ENCODE peak calls at places on chromosome 6, in seven cellular contexts. M is HCT116, U is HepG2, V is endothelial cell of umbilical vein, R is GM12878, T is K562, K is H1. H is an unnamed sample. For H3K36me3, the result is how much of the 10 kb centered on the place peaks cover.

GRCh38 chr6:79686698-79687309 is 55.7 kb downstream of the SH3BGRL2 start:
- DNase-seq in M (no peak), U (no peak), V (no peak), R (no peak), T (no peak), K (no peak), H (no peak)

GRCh38 chr6:143772110-143772509 is 71.0 kb upstream of the LTV1 start:
- DNase-seq in M (no peak), U (no peak), V (no peak), R (no peak), T (no peak), K (no peak), H (no peak)

GRCh38 chr6:146598785-146599405 is at the start of gene ADGB:
- DNase-seq in M (no peak), U (peak), V (peak), R (no peak), T (peak), K (peak), H (no peak)

GRCh38 chr6:93416575-93417420 is 2.6 kb downstream of the EPHA7 start:
- DNase-seq in M (no peak), U (no peak), V (peak), R (no peak), T (no peak), K (no peak), H (no peak)

GRCh38 chr6:48111575-48111974 is 578 bp upstream of the PTCHD4 start:
- DNase-seq in M (no peak), U (no peak), V (no peak), R (no peak), T (no peak), K (no peak), H (no peak)

GRCh38 chr6:109449064-109449788 is 6.3 kb downstream of the MICAL1 start:
- DNase-seq in M (no peak), U (no peak), V (no peak), R (no peak), T (no peak), K (no peak), H (no peak)

GRCh38 chr6:149043476-149044130 is 273.9 kb upstream of the TAB2 start:
- DNase-seq in M (peak), U (peak), V (no peak), R (no peak), T (peak), K (peak), H (no peak)

GRCh38 chr6:15922510-15923307 is 206.2 kb upstream of the MYLIP start:
- DNase-seq in M (no peak), U (peak), V (peak), R (no peak), T (peak), K (no peak), H (no peak)

GRCh38 chr6:41917528-41917927 is 3.4 kb downstream of the MED20 start:
- DNase-seq in M (peak), U (no peak), V (peak), R (no peak), T (peak), K (no peak), H (no peak)

GRCh38 chr6:34546551-34547321 is 9.4 kb downstream of the SPDEF start:
- DNase-seq in M (no peak), U (no peak), V (peak), R (no peak), T (no peak), K (no peak), H (no peak)

GRCh38 chr6:129191275-129191674 is 308.3 kb downstream of the LAMA2 start:
- DNase-seq in M (no peak), U (no peak), V (no peak), R (no peak), T (no peak), K (no peak), H (no peak)

GRCh38 chr6:167401525-167402194 is 76.8 kb downstream of the TTLL2 start:
- DNase-seq in M (no peak), U (no peak), V (no peak), R (no peak), T (no peak), K (no peak), H (no peak)

GRCh38 chr6:167523426-167523825 is 198.5 kb downstream of the TTLL2 start:
- DNase-seq in M (no peak), U (no peak), V (no peak), R (no peak), T (no peak), K (no peak), H (no peak)

GRCh38 chr6:166343157-166343502 is 785 bp upstream of the SFT2D1 start:
- DNase-seq in M (no peak), U (peak), V (no peak), R (peak), T (no peak), K (no peak), H (no peak)

GRCh38 chr6:20953019-20953418 is 418.8 kb downstream of the CDKAL1 start:
- DNase-seq in M (no peak), U (no peak), V (peak), R (no peak), T (no peak), K (no peak), H (no peak)

GRCh38 chr6:109349419-109349987 is 32.8 kb downstream of the CD164 start:
- DNase-seq in M (no peak), U (peak), V (peak), R (no peak), T (no peak), K (no peak), H (peak)

GRCh38 chr6:145749632-145750031 is 14.3 kb upstream of the EPM2A start:
- DNase-seq in M (no peak), U (peak), V (peak), R (no peak), T (no peak), K (no peak), H (no peak)

GRCh38 chr6:34792605-34793500 is 970 bp downstream of the BLTP3A start:
- DNase-seq in M (no peak), U (peak), V (peak), R (no peak), T (no peak), K (no peak), H (no peak)

GRCh38 chr6:143027058-143027457 is 33.6 kb upstream of the AIG1 start:
- DNase-seq in M (peak), U (peak), V (peak), R (no peak), T (no peak), K (peak), H (no peak)

GRCh38 chr6:116016846-116017545 is 43.7 kb downstream of the FRK start:
- DNase-seq in M (no peak), U (peak), V (peak), R (no peak), T (no peak), K (no peak), H (no peak)

GRCh38 chr6:64100702-64101101 is 465.1 kb downstream of the PHF3 start:
- DNase-seq in M (no peak), U (no peak), V (no peak), R (no peak), T (no peak), K (no peak), H (no peak)

GRCh38 chr6:25660512-25660911 is 8.5 kb downstream of the SCGN start:
- DNase-seq in M (peak), U (peak), V (peak), R (no peak), T (no peak), K (no peak), H (no peak)

GRCh38 chr6:46819561-46819960 is 26.4 kb downstream of the MEP1A start:
- DNase-seq in M (no peak), U (no peak), V (no peak), R (no peak), T (no peak), K (no peak), H (no peak)

GRCh38 chr6:703562-703961 is 10.6 kb upstream of the EXOC2 start:
- DNase-seq in M (no peak), U (no peak), V (peak), R (no peak), T (no peak), K (no peak), H (no peak)

GRCh38 chr6:90387826-90388225 is 91.2 kb upstream of the BACH2 start:
- DNase-seq in M (no peak), U (no peak), V (no peak), R (no peak), T (no peak), K (no peak), H (no peak)

GRCh38 chr6:148435386-148435785 is 92.7 kb downstream of the SASH1 start:
- DNase-seq in M (no peak), U (no peak), V (no peak), R (no peak), T (no peak), K (no peak), H (no peak)

DNA sequence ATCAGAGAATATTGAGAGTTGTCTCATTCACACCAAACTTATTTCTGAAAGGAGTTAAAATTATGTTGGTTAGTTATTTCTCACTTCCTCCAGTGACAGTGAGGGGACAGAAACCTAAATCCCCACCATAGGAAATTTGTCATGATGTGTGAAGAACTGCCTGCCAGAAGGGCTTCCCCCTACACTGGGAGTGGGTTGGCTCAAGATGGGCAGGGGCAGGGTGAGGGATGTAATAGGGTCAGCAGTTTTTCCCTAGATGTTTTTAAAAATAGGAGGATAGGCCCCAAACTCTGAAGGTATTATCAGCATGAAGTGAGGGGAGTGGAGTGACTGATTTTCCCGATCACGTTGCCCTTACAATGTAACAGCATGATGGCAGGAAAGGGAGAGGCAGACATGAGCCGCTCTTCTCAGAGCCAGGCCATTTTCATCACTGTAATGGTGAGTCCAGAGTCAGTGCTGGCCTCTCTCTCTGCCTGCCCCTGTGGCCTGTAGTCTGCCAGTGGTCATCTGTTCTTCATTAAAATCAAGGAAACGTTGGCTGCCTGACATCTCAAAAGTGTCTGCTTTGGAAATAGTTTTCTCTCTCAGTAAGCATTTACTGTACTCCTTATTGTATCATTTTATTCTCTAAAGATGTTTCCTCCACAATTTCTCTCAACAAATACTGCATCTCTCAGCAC is 59.8 kb upstream of the SYNJ2 start:
- DNase-seq in M (no peak), U (no peak), V (no peak), R (no peak), T (no peak), K (no peak), H (no peak)
- H3K36me3 ChIP-seq in M (under half), U (under half), V (under half), R (under half), T (half or more), K (under half), H (half or more)

GRCh38 chr6:39361657-39362486 is 39.4 kb upstream of the KCNK16 start:
- DNase-seq in M (peak), U (peak), V (peak), R (no peak), T (peak), K (peak), H (no peak)
- H3K9ac ChIP-seq in M (no peak), U (no peak), V (no peak), R (no peak), T (no peak), K (no peak), H (no peak)

DNA sequence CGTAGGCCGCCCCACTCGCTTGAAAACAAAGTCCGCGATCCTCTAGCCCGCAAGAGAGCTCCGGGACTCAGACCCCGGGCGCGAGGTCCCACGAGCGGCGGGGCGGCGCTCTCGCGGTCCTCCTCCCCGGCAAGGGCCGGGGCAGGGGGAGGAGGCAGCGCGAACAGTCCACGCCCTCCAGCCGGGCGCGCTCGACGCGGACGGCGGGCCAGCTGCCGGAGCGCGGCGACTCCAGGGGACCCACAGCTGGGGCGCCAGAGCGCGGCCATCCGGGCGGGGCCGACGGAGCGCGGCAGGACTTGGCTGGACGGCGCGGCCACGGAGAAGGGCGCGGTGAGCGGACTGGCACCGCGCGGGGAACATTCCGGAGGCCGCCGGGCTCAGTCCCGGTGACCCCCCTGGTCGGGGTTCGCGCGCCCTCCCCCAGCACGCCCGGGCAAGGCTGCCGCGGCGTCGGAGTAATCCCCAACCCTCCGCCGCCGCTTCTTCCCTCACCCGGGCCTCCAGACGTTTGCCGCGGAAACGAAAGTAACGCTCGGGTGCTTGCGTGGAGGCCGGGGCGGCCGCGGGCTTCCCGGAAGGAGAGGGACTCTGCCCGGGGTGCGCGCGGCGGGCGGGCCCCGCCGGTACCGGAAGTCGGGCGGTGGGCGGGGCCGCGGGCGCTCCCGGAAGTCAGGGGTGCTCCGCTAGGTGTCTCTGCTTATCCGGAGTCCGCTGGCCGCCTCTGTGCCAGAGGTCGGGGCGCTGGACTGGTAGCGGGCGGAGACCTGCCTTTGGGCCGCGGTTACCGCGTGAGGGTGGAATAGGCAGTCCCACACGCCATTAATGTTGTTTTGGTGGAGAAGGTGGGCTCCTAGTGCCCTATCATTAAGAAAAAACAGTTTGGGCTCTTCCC is at the start of gene RIPK1:
- DNase-seq in M (peak), U (peak), V (peak), R (peak), T (peak), K (no peak), H (no peak)
- TF ChIP-seq POLR2AphosphoS5 in M (peak), U (peak), V (peak), R (peak), T (peak), K (peak), H (peak)

DNA sequence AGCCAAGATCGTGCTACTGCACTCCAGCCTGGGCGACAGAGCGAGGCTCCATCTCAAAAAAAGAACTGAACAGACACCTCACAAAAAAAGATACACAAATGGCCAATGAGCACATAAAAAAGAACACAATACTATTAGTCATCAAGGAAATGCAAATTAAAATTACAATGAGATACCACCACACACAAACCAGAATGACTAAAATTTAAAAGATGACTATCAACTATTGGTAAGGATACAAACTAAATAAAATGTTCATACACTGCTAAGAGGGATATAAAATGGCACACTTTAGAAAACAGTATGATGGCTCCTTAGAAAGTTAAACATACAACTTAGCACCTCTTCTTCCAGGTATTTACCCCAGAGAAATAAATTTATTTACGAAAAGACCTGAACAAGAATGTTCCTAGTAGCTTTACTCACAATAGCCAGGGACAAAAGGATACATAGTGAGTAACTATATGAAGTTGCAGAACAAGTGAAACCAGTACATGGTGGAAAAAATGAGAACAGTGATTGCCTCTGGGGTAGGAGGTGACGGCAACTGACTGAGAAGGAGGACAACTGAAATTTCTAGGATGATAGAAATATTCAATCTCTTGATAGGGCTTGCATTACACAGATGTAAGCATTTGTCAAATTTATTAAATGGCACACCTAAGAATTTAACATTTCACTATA is 53.2 kb downstream of the FAM8A1 start:
- DNase-seq in M (no peak), U (no peak), V (no peak), R (no peak), T (no peak), K (no peak), H (no peak)
- H3K36me3 ChIP-seq in M (under half), U (under half), V (under half), R (under half), T (half or more), K (under half), H (half or more)

DNA sequence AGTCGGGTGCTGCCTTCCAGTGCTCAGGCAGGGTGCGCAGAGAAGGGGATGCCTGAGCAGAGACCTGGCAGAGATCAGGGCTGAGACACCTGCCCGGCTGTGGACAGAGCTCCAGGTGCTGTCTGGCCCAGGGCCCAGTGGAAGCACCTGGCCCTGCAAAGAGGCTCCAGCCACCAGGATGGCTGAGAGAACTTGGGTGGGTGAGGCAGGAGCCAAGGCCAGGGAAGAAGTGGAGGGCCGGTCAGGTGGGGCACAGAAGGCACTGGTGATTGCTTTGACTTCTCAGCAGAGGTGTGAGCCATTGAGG is 31.2 kb downstream of the PNLDC1 start:
- DNase-seq in M (no peak), U (no peak), V (no peak), R (no peak), T (no peak), K (no peak), H (no peak)
- H3K9ac ChIP-seq in M (no peak), U (no peak), V (no peak), R (no peak), T (no peak), K (no peak), H (no peak)

GRCh38 chr6:131643855-131644460 is 6.9 kb downstream of the ENPP3 start:
- DNase-seq in M (no peak), U (no peak), V (no peak), R (no peak), T (no peak), K (no peak), H (no peak)
- TF ChIP-seq POLR2AphosphoS5 in M (no peak), U (no peak), V (no peak), R (no peak), T (no peak), K (no peak), H (no peak)